ENCODE peak calls at places on chromosomes 5 and 9, in six cellular contexts. J is NCI-H1105 treated with DMSO at 0.1 percent for 48 hours; O is A549; X is T-helper 1 cell; W is NCI-H1048; N is stimulated activated CD4-positive, alpha-beta T cell treated with anti-CD3 and anti-CD28 coated beads, Interleukin-12 subunit alpha, Interleukin-12 subunit beta, amount 100 ng/mL, for 4 hours. E is an unnamed sample.

GRCh38 chr9:35932732-35933131 is 23.4 kb downstream of the SPAAR start:
- DNase-seq in J (no peak), O (no peak), X (no peak), W (no peak), N (no peak), E (no peak)

GRCh38 chr5:6728011-6728794 is 15.0 kb downstream of the TENT4A start:
- DNase-seq in J (peak), O (no peak), X (no peak), W (no peak), N (no peak), E (no peak)

GRCh38 chr9:94199776-94200175 is 59.3 kb upstream of the ZNF169 start:
- DNase-seq in J (no peak), O (no peak), X (no peak), W (no peak), N (no peak), E (peak)

GRCh38 chr5:43548358-43548757 is 8.5 kb downstream of the PAIP1 start:
- DNase-seq in J (no peak), O (no peak), X (no peak), W (no peak), N (no peak), E (no peak)

GRCh38 chr5:93904917-93905316 is 163.5 kb upstream of the POU5F2 start:
- DNase-seq in J (no peak), O (no peak), X (no peak), W (no peak), N (no peak), E (no peak)

GRCh38 chr9:113546566-113546965 is 83.0 kb downstream of the RGS3 start:
- DNase-seq in J (no peak), O (no peak), X (no peak), W (no peak), N (no peak), E (no peak)

GRCh38 chr9:130459941-130460340 is 15.2 kb downstream of the ASS1 start:
- DNase-seq in J (no peak), O (no peak), X (no peak), W (no peak), N (no peak), E (no peak)

GRCh38 chr5:43602456-43602817 is 543 bp upstream of the NNT start:
- DNase-seq in J (peak), O (peak), X (peak), W (no peak), N (no peak), E (peak)

GRCh38 chr5:17216974-17217325 is 481 bp upstream of the BASP1 start:
- DNase-seq in J (no peak), O (peak), X (no peak), W (no peak), N (peak), E (peak)

GRCh38 chr5:178211095-178212048 is 7.0 kb downstream of the HNRNPAB start:
- DNase-seq in J (no peak), O (no peak), X (no peak), W (no peak), N (no peak), E (no peak)

GRCh38 chr5:86806206-86806605 is 188.5 kb downstream of the COX7C start:
- DNase-seq in J (no peak), O (peak), X (no peak), W (no peak), N (no peak), E (no peak)

GRCh38 chr9:96574455-96574854 is 45.2 kb downstream of the CDC14B start:
- DNase-seq in J (no peak), O (no peak), X (no peak), W (no peak), N (no peak), E (no peak)

GRCh38 chr9:137277329-137278041 is at the start of gene TOR4A:
- DNase-seq in J (no peak), O (peak), X (no peak), W (no peak), N (no peak), E (peak)

GRCh38 chr9:130912932-130913598 is 16.5 kb upstream of the QRFP start:
- DNase-seq in J (no peak), O (no peak), X (no peak), W (no peak), N (no peak), E (peak)

GRCh38 chr9:69671904-69672827 is at the start of gene APBA1:
- DNase-seq in J (peak), O (peak), X (peak), W (peak), N (peak), E (peak)

GRCh38 chr9:98692392-98692791 is 16.3 kb downstream of the GABBR2 start:
- DNase-seq in J (no peak), O (no peak), X (no peak), W (no peak), N (no peak), E (no peak)

GRCh38 chr9:127219533-127219932 is 45.0 kb upstream of the GARNL3 start:
- DNase-seq in J (no peak), O (no peak), X (no peak), W (no peak), N (no peak), E (no peak)

GRCh38 chr5:84393969-84394368 is 9.3 kb upstream of the EDIL3 start:
- DNase-seq in J (no peak), O (peak), X (no peak), W (no peak), N (no peak), E (peak)

GRCh38 chr5:173303878-173304590 is 24.2 kb downstream of the STC2 start:
- DNase-seq in J (no peak), O (no peak), X (no peak), W (no peak), N (no peak), E (no peak)

GRCh38 chr9:83382421-83382820 is 155.8 kb downstream of the FRMD3 start:
- DNase-seq in J (no peak), O (no peak), X (no peak), W (no peak), N (no peak), E (no peak)

GRCh38 chr9:34710023-34710422 is at the start of gene CCL21:
- DNase-seq in J (no peak), O (no peak), X (no peak), W (no peak), N (no peak), E (no peak)

GRCh38 chr9:16625106-16625505 is 245.4 kb downstream of the BNC2 start:
- DNase-seq in J (no peak), O (no peak), X (no peak), W (no peak), N (no peak), E (no peak)

GRCh38 chr5:82359286-82359685 is 81.1 kb upstream of the RPS23 start:
- DNase-seq in J (no peak), O (no peak), X (no peak), W (no peak), N (no peak), E (no peak)

GRCh38 chr5:132905938-132906337 is 32.5 kb downstream of the LEAP2 start:
- DNase-seq in J (no peak), O (peak), X (no peak), W (no peak), N (no peak), E (peak)

GRCh38 chr9:38621434-38622082 is 1.2 kb upstream of the ANKRD18A start:
- DNase-seq in J (peak), O (peak), X (peak), W (no peak), N (peak), E (no peak)

GRCh38 chr5:143594913-143595818 is 191.7 kb upstream of the NR3C1 start:
- DNase-seq in J (no peak), O (peak), X (no peak), W (no peak), N (no peak), E (no peak)

GRCh38 chr5:72539038-72539437 is 31.8 kb upstream of the ZNF366 start:
- DNase-seq in J (no peak), O (no peak), X (no peak), W (no peak), N (no peak), E (no peak)

GRCh38 chr5:51278458-51279049 is 104.7 kb upstream of the ISL1 start:
- DNase-seq in J (no peak), O (no peak), X (no peak), W (no peak), N (no peak), E (no peak)

GRCh38 chr9:121373401-121373769 is 3.3 kb upstream of the STOM start:
- DNase-seq in J (no peak), O (peak), X (no peak), W (no peak), N (no peak), E (no peak)

GRCh38 chr9:3508531-3509374 is 17.0 kb downstream of the RFX3 start:
- DNase-seq in J (peak), O (peak), X (no peak), W (peak), N (no peak), E (no peak)

GRCh38 chr9:129761293-129761900 is 8.6 kb upstream of the PTGES start:
- DNase-seq in J (no peak), O (peak), X (no peak), W (no peak), N (no peak), E (peak)

GRCh38 chr9:85702881-85703280 is 38.9 kb downstream of the AGTPBP1 start:
- DNase-seq in J (no peak), O (no peak), X (no peak), W (no peak), N (no peak), E (peak)

GRCh38 chr9:13786131-13786530 is 506.6 kb upstream of the MPDZ start:
- DNase-seq in J (no peak), O (no peak), X (no peak), W (no peak), N (no peak), E (peak)